ENCODE peak calls at places on chromosomes 5 and 9, in five cellular contexts. One of them, this sample, is unnamed.

GRCh38 chr9:136947955-136948510 is 3.0 kb downstream of the C8G start:
- DNase-seq in SK-N-SH: peak
- DNase-seq in HCT116: peak
- DNase-seq in HepG2: peak
- DNase-seq in K562: peak
- DNase-seq in this sample: no peak

GRCh38 chr9:137382728-137383452 is 40.1 kb downstream of the EXD3 start:
- DNase-seq in SK-N-SH: no peak
- DNase-seq in HCT116: no peak
- DNase-seq in HepG2: no peak
- DNase-seq in K562: peak
- DNase-seq in this sample: no peak

GRCh38 chr5:91409304-91409703 is 26.2 kb upstream of the ARRDC3 start:
- DNase-seq in SK-N-SH: no peak
- DNase-seq in HCT116: no peak
- DNase-seq in HepG2: no peak
- DNase-seq in K562: no peak
- DNase-seq in this sample: no peak

GRCh38 chr5:113162770-113163169 is 186.2 kb downstream of the DCP2 start:
- DNase-seq in SK-N-SH: no peak
- DNase-seq in HCT116: peak
- DNase-seq in HepG2: no peak
- DNase-seq in K562: no peak
- DNase-seq in this sample: no peak

GRCh38 chr5:127909078-127909477 is 174.5 kb upstream of the SLC12A2 start:
- DNase-seq in SK-N-SH: peak
- DNase-seq in HCT116: peak
- DNase-seq in HepG2: peak
- DNase-seq in K562: peak
- DNase-seq in this sample: no peak

GRCh38 chr5:79567926-79568549 is 44.2 kb upstream of the TENT2 start:
- DNase-seq in SK-N-SH: no peak
- DNase-seq in HCT116: no peak
- DNase-seq in HepG2: no peak
- DNase-seq in K562: no peak
- DNase-seq in this sample: no peak

GRCh38 chr5:38420691-38421395 is 135.6 kb downstream of the LIFR start:
- DNase-seq in SK-N-SH: peak
- DNase-seq in HCT116: peak
- DNase-seq in HepG2: peak
- DNase-seq in K562: peak
- DNase-seq in this sample: no peak

GRCh38 chr5:78757269-78758053 is 108.9 kb upstream of the LHFPL2 start:
- DNase-seq in SK-N-SH: no peak
- DNase-seq in HCT116: no peak
- DNase-seq in HepG2: peak
- DNase-seq in K562: no peak
- DNase-seq in this sample: peak

GRCh38 chr9:7129391-7129790 is 371.6 kb downstream of the KDM4C start:
- DNase-seq in SK-N-SH: no peak
- DNase-seq in HCT116: no peak
- DNase-seq in HepG2: no peak
- DNase-seq in K562: no peak
- DNase-seq in this sample: no peak

GRCh38 chr9:71910602-71911060 is 362 bp downstream of the ABHD17B start:
- DNase-seq in SK-N-SH: peak
- DNase-seq in HCT116: no peak
- DNase-seq in HepG2: no peak
- DNase-seq in K562: peak
- DNase-seq in this sample: no peak

GRCh38 chr5:163997965-163998364 is 492.5 kb downstream of the MAT2B start:
- DNase-seq in SK-N-SH: no peak
- DNase-seq in HCT116: no peak
- DNase-seq in HepG2: no peak
- DNase-seq in K562: no peak
- DNase-seq in this sample: no peak

GRCh38 chr5:164002653-164003052 is 497.2 kb downstream of the MAT2B start:
- DNase-seq in SK-N-SH: no peak
- DNase-seq in HCT116: no peak
- DNase-seq in HepG2: no peak
- DNase-seq in K562: no peak
- DNase-seq in this sample: no peak

GRCh38 chr5:164000819-164001218 is 495.4 kb downstream of the MAT2B start:
- DNase-seq in SK-N-SH: no peak
- DNase-seq in HCT116: no peak
- DNase-seq in HepG2: no peak
- DNase-seq in K562: no peak
- DNase-seq in this sample: no peak

GRCh38 chr5:164002214-164002613 is 496.8 kb downstream of the MAT2B start:
- DNase-seq in SK-N-SH: no peak
- DNase-seq in HCT116: no peak
- DNase-seq in HepG2: no peak
- DNase-seq in K562: no peak
- DNase-seq in this sample: no peak

DNA sequence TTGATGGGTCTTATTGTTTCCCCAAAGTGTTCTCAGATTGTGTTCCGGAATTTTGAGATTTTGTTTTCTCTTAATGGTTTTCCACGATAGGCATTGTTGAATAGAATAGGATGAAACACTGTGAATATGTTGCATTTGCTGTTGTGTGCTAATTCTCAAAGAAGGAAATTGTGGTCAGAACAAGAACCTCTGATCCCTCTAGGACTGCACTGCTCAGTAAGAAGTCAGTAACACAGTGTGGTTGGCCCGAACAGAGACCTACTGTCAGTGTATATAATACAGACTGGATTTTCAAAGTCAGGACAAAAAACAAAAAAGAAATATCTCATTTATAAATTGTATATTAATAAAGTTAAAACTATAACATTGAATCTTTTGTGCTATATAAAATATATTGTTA is 494.8 kb downstream of the MAT2B start:
- DNase-seq in SK-N-SH: no peak
- DNase-seq in HCT116: no peak
- DNase-seq in HepG2: no peak
- DNase-seq in K562: no peak
- DNase-seq in this sample: no peak
- TF ChIP-seq ZBTB33 in SK-N-SH: no peak
- TF ChIP-seq ZBTB33 in HCT116: no peak
- TF ChIP-seq ZBTB33 in HepG2: no peak
- TF ChIP-seq ZBTB33 in K562: no peak
- TF ChIP-seq ZBTB33 in this sample: no peak

DNA sequence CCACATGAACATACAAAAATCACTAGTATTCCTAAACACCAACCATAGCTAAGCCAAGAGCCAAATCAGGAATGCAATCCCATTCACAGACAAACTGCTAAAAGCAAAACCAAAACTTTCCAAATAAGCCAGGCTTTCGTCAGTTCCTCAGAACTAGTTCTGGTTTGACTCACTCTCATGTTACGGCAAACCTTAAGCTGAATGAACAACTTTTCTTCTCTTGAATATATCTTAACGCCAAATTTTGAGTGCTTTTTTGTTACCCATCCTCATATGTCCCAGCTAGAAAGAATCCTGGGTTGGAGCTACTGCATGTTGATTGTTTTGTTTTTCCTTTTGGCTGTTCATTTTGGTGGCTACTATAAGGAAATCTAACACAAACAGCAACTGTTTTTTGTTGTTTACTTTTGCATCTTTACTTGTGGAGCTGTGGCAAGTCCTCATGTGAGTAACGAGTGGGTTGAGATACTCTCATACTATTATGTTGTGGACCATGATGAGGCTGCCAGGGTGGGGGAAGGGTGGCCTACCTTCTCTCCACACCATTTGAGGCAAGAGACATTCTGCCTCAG is at the start of gene PDCD1LG2:
- DNase-seq in SK-N-SH: peak
- DNase-seq in HCT116: no peak
- DNase-seq in HepG2: no peak
- DNase-seq in K562: no peak
- DNase-seq in this sample: peak
- TF ChIP-seq ZBTB33 in SK-N-SH: no peak
- TF ChIP-seq ZBTB33 in HCT116: no peak
- TF ChIP-seq ZBTB33 in HepG2: no peak
- TF ChIP-seq ZBTB33 in K562: no peak
- TF ChIP-seq ZBTB33 in this sample: no peak

DNA sequence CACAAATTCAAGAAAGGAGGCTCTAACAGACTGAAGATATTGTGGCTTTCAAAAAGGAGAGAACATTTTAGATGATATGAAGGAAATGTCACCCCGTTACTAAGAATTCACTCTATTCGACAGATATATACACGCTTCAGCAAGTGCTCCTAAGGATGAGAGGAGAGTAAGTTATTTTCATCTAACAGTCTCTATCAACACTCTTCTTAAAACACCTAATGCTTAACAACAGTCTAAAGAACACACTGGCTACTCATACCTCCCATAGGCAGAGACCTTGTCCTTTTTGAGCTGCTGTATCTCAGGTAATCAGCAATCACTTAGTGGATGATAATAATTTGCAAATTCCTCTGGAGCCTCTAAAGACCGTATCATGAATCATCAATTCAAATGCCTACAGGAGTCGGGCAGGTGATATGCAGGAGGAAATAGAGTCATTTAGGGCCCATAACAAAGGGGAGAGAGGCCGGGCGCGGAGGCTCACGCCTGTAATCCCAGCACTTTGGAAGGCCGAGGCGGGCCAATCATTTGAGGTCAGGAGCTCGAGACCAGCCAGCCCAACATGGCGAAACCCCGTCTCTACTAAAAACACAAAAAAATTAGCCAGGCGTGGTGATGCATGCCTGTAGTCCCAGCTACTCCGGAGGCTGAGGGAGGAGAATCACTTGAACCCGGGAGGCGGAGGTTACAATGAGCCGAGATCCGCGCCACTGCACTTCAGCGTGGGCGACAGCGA is 1.3 kb upstream of the HSDL2 start:
- DNase-seq in SK-N-SH: no peak
- DNase-seq in HCT116: no peak
- DNase-seq in HepG2: no peak
- DNase-seq in K562: no peak
- DNase-seq in this sample: no peak
- TF ChIP-seq ZBTB33 in SK-N-SH: no peak
- TF ChIP-seq ZBTB33 in HCT116: no peak
- TF ChIP-seq ZBTB33 in HepG2: no peak
- TF ChIP-seq ZBTB33 in K562: no peak
- TF ChIP-seq ZBTB33 in this sample: no peak

DNA sequence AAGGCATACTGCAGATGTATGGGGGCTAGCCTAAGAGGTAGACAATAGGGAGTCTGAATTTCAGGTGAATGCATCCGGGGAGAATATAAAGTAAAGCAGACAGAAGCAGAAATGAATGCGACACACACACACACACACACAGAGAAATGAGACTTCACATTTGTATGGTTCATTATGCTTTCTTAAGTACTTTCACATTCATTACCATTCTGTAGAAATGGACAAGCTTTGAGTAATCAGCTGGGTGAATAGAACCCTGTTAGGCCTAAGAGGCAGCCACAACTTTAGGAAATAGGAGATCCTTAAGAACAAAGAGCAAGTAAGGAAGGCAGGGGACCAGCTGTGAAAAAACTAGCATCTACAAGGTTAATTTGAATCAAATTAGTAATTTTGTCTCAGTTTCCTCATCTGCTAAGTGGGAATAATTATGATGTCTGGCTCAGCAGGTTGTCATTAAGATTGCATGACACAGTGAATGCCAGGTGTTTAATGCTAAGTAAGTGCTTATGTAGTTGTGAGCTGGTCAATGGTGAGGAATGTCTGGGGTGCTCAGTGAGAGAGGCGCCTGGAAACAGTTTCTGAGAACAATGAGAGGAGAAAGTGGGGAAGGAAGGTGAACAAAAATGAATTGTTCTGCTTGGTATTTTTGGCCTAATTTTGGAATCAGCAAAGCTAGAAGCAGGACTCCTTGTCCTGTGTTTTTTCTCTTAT is 265.8 kb upstream of the CLINT1 start:
- DNase-seq in SK-N-SH: no peak
- DNase-seq in HCT116: no peak
- DNase-seq in HepG2: no peak
- DNase-seq in K562: no peak
- DNase-seq in this sample: no peak
- TF ChIP-seq ZBTB33 in SK-N-SH: no peak
- TF ChIP-seq ZBTB33 in HCT116: no peak
- TF ChIP-seq ZBTB33 in HepG2: no peak
- TF ChIP-seq ZBTB33 in K562: no peak
- TF ChIP-seq ZBTB33 in this sample: no peak

DNA sequence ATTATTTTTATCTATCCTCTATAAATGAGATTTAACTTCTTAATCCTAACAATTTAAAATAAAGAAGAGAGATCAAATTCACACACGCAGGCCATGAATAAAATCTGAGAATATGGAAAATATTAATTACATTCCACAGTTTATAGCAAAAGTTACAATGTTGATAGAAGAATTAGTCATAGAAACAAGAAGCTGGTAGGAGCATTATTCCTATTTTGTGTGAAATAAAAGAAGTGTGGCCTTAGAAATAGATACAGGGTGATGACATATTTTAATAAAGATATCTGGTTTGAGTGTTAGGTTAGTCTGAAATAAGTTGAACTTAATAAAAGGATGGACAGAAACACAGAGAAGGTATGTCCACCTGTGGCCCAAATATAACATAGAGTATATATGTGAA is 790.4 kb upstream of the NUDT12 start:
- DNase-seq in SK-N-SH: no peak
- DNase-seq in HCT116: no peak
- DNase-seq in HepG2: no peak
- DNase-seq in K562: no peak
- DNase-seq in this sample: no peak
- TF ChIP-seq ZBTB33 in SK-N-SH: no peak
- TF ChIP-seq ZBTB33 in HCT116: no peak
- TF ChIP-seq ZBTB33 in HepG2: no peak
- TF ChIP-seq ZBTB33 in K562: no peak
- TF ChIP-seq ZBTB33 in this sample: no peak

GRCh38 chr5:133876266-133876665 is 92.2 kb downstream of the C5orf15 start:
- DNase-seq in SK-N-SH: no peak
- DNase-seq in HCT116: no peak
- DNase-seq in HepG2: no peak
- DNase-seq in K562: no peak
- DNase-seq in this sample: no peak

GRCh38 chr5:133875179-133875578 is 93.2 kb downstream of the C5orf15 start:
- DNase-seq in SK-N-SH: no peak
- DNase-seq in HCT116: no peak
- DNase-seq in HepG2: no peak
- DNase-seq in K562: no peak
- DNase-seq in this sample: no peak

GRCh38 chr5:133870661-133871060 is 97.8 kb downstream of the C5orf15 start:
- DNase-seq in SK-N-SH: no peak
- DNase-seq in HCT116: no peak
- DNase-seq in HepG2: no peak
- DNase-seq in K562: no peak
- DNase-seq in this sample: no peak

GRCh38 chr5:133873936-133874585 is 94.4 kb downstream of the C5orf15 start:
- DNase-seq in SK-N-SH: no peak
- DNase-seq in HCT116: no peak
- DNase-seq in HepG2: no peak
- DNase-seq in K562: no peak
- DNase-seq in this sample: no peak

GRCh38 chr5:133873454-133873853 is 95.0 kb downstream of the C5orf15 start:
- DNase-seq in SK-N-SH: no peak
- DNase-seq in HCT116: no peak
- DNase-seq in HepG2: no peak
- DNase-seq in K562: no peak
- DNase-seq in this sample: no peak
- TF ChIP-seq ZBTB33 in SK-N-SH: no peak
- TF ChIP-seq ZBTB33 in HCT116: no peak
- TF ChIP-seq ZBTB33 in HepG2: no peak
- TF ChIP-seq ZBTB33 in K562: no peak
- TF ChIP-seq ZBTB33 in this sample: no peak

This sample was measured in GM12878.